ENCODE peak calls at places on chromosome 5, in five cellular contexts. One of them, this sample, is unnamed.

GRCh38 chr5:56908942-56909293 is 478 bp upstream of the SETD9 start:
- DNase-seq in kidney epithelial cell: no peak
- DNase-seq in activated CD8-positive, alpha-beta memory T cell treated with anti-CD3 and anti-CD28 coated beads, Interleukin-2, amount 50 U/mL, for 48 hours: no peak
- DNase-seq in amniotic epithelial cell: no peak
- DNase-seq in Kasumi-1: peak; percentile 85
- DNase-seq in this sample: no peak

GRCh38 chr5:168165221-168165965 is 126.1 kb upstream of the WWC1 start:
- DNase-seq in Kasumi-1: no peak
- DNase-seq in activated CD8-positive, alpha-beta memory T cell treated with anti-CD3 and anti-CD28 coated beads, Interleukin-2, amount 50 U/mL, for 48 hours: no peak
- DNase-seq in kidney epithelial cell: no peak
- DNase-seq in amniotic epithelial cell: no peak
- DNase-seq in this sample: no peak

GRCh38 chr5:52727568-52727967 is 60.1 kb upstream of the ITGA1 start:
- DNase-seq in kidney epithelial cell: no peak
- DNase-seq in amniotic epithelial cell: peak; percentile 88
- DNase-seq in Kasumi-1: no peak
- DNase-seq in activated CD8-positive, alpha-beta memory T cell treated with anti-CD3 and anti-CD28 coated beads, Interleukin-2, amount 50 U/mL, for 48 hours: no peak
- DNase-seq in this sample: peak; percentile 22

GRCh38 chr5:7209583-7210139 is 186.3 kb upstream of the ADCY2 start:
- DNase-seq in amniotic epithelial cell: no peak
- DNase-seq in activated CD8-positive, alpha-beta memory T cell treated with anti-CD3 and anti-CD28 coated beads, Interleukin-2, amount 50 U/mL, for 48 hours: no peak
- DNase-seq in kidney epithelial cell: no peak
- DNase-seq in Kasumi-1: peak; percentile 4
- DNase-seq in this sample: no peak

GRCh38 chr5:129118405-129118804 is 23.9 kb downstream of the ISOC1 start:
- DNase-seq in activated CD8-positive, alpha-beta memory T cell treated with anti-CD3 and anti-CD28 coated beads, Interleukin-2, amount 50 U/mL, for 48 hours: no peak
- DNase-seq in amniotic epithelial cell: no peak
- DNase-seq in kidney epithelial cell: no peak
- DNase-seq in Kasumi-1: no peak
- DNase-seq in this sample: no peak

GRCh38 chr5:72273547-72273946 is 46.5 kb downstream of the MRPS27 start:
- DNase-seq in kidney epithelial cell: no peak
- DNase-seq in amniotic epithelial cell: peak; percentile 53
- DNase-seq in activated CD8-positive, alpha-beta memory T cell treated with anti-CD3 and anti-CD28 coated beads, Interleukin-2, amount 50 U/mL, for 48 hours: no peak
- DNase-seq in Kasumi-1: no peak
- DNase-seq in this sample: no peak

GRCh38 chr5:139251695-139252288 is 41.7 kb upstream of the MATR3 start:
- DNase-seq in kidney epithelial cell: no peak
- DNase-seq in amniotic epithelial cell: no peak
- DNase-seq in activated CD8-positive, alpha-beta memory T cell treated with anti-CD3 and anti-CD28 coated beads, Interleukin-2, amount 50 U/mL, for 48 hours: no peak
- DNase-seq in Kasumi-1: no peak
- DNase-seq in this sample: no peak

GRCh38 chr5:142000709-142001484 is 11.9 kb downstream of the GNPDA1 start:
- DNase-seq in activated CD8-positive, alpha-beta memory T cell treated with anti-CD3 and anti-CD28 coated beads, Interleukin-2, amount 50 U/mL, for 48 hours: no peak
- DNase-seq in kidney epithelial cell: no peak
- DNase-seq in amniotic epithelial cell: no peak
- DNase-seq in Kasumi-1: peak; percentile 20
- DNase-seq in this sample: no peak

GRCh38 chr5:57215629-57216195 is 41.9 kb downstream of the GPBP1 start:
- DNase-seq in Kasumi-1: no peak
- DNase-seq in amniotic epithelial cell: peak; percentile 71
- DNase-seq in activated CD8-positive, alpha-beta memory T cell treated with anti-CD3 and anti-CD28 coated beads, Interleukin-2, amount 50 U/mL, for 48 hours: no peak
- DNase-seq in kidney epithelial cell: no peak
- DNase-seq in this sample: no peak

GRCh38 chr5:181207214-181207959 is 2.4 kb upstream of the TRIM7 start:
- DNase-seq in activated CD8-positive, alpha-beta memory T cell treated with anti-CD3 and anti-CD28 coated beads, Interleukin-2, amount 50 U/mL, for 48 hours: peak; percentile 99
- DNase-seq in kidney epithelial cell: no peak
- DNase-seq in amniotic epithelial cell: peak; percentile 89
- DNase-seq in Kasumi-1: no peak
- DNase-seq in this sample: no peak

GRCh38 chr5:159345861-159346260 is 15.6 kb upstream of the IL12B start:
- DNase-seq in Kasumi-1: no peak
- DNase-seq in activated CD8-positive, alpha-beta memory T cell treated with anti-CD3 and anti-CD28 coated beads, Interleukin-2, amount 50 U/mL, for 48 hours: no peak
- DNase-seq in kidney epithelial cell: no peak
- DNase-seq in amniotic epithelial cell: no peak
- DNase-seq in this sample: no peak

GRCh38 chr5:176578391-176578808 is 29.3 kb downstream of the CDHR2 start:
- DNase-seq in activated CD8-positive, alpha-beta memory T cell treated with anti-CD3 and anti-CD28 coated beads, Interleukin-2, amount 50 U/mL, for 48 hours: no peak
- DNase-seq in Kasumi-1: peak; percentile 7
- DNase-seq in kidney epithelial cell: no peak
- DNase-seq in amniotic epithelial cell: peak; percentile 37
- DNase-seq in this sample: no peak

GRCh38 chr5:44388504-44389409 is 463 bp downstream of the FGF10 start:
- DNase-seq in amniotic epithelial cell: peak; percentile 26
- DNase-seq in Kasumi-1: peak; percentile 26
- DNase-seq in activated CD8-positive, alpha-beta memory T cell treated with anti-CD3 and anti-CD28 coated beads, Interleukin-2, amount 50 U/mL, for 48 hours: no peak
- DNase-seq in kidney epithelial cell: no peak
- DNase-seq in this sample: no peak

GRCh38 chr5:133370281-133370890 is 242.0 kb downstream of the FSTL4 start:
- DNase-seq in kidney epithelial cell: no peak
- DNase-seq in amniotic epithelial cell: no peak
- DNase-seq in Kasumi-1: no peak
- DNase-seq in activated CD8-positive, alpha-beta memory T cell treated with anti-CD3 and anti-CD28 coated beads, Interleukin-2, amount 50 U/mL, for 48 hours: no peak
- DNase-seq in this sample: no peak

GRCh38 chr5:65480306-65480865 is 1.3 kb downstream of the ADAMTS6 start:
- DNase-seq in kidney epithelial cell: no peak
- DNase-seq in Kasumi-1: peak; percentile 48
- DNase-seq in activated CD8-positive, alpha-beta memory T cell treated with anti-CD3 and anti-CD28 coated beads, Interleukin-2, amount 50 U/mL, for 48 hours: peak; percentile 56
- DNase-seq in amniotic epithelial cell: peak; percentile 88
- DNase-seq in this sample: peak; percentile 47

GRCh38 chr5:43569236-43569635 is 12.4 kb upstream of the PAIP1 start:
- DNase-seq in Kasumi-1: no peak
- DNase-seq in amniotic epithelial cell: no peak
- DNase-seq in kidney epithelial cell: no peak
- DNase-seq in activated CD8-positive, alpha-beta memory T cell treated with anti-CD3 and anti-CD28 coated beads, Interleukin-2, amount 50 U/mL, for 48 hours: no peak
- DNase-seq in this sample: no peak

This sample was measured in brain pericyte.